ENCODE peak calls at places on chromosome 18, in six cellular contexts. F is neuronal stem cell, Y is Karpas-422, C is neural progenitor cell, W is AG04450, V is dorsolateral prefrontal cortex. Q is an unnamed sample.

GRCh38 chr18:7684966-7685365 is 117.8 kb downstream of the PTPRM start:
- DNase-seq in F (no peak), Y (no peak), C (no peak), W (no peak), V (no peak), Q (no peak)

GRCh38 chr18:46736136-46736535 is 20.7 kb downstream of the ST8SIA5 start:
- DNase-seq in F (no peak), Y (no peak), C (no peak), W (no peak), V (no peak), Q (no peak)

GRCh38 chr18:22983175-22983574 is 50.0 kb downstream of the RBBP8 start:
- DNase-seq in F (no peak), Y (peak), C (peak), W (peak), V (no peak), Q (no peak)

GRCh38 chr18:44589709-44590108 is 91.0 kb upstream of the SETBP1 start:
- DNase-seq in F (no peak), Y (no peak), C (no peak), W (no peak), V (no peak), Q (no peak)

GRCh38 chr18:63016270-63016669 is 300.9 kb downstream of the PHLPP1 start:
- DNase-seq in F (peak), Y (peak), C (peak), W (peak), V (no peak), Q (peak)

GRCh38 chr18:52995875-52996274 is 655.9 kb downstream of the DCC start:
- DNase-seq in F (no peak), Y (no peak), C (no peak), W (no peak), V (no peak), Q (no peak)

GRCh38 chr18:49757513-49758262 is 55.6 kb downstream of the ACAA2 start:
- DNase-seq in F (no peak), Y (peak), C (peak), W (no peak), V (no peak), Q (no peak)

GRCh38 chr18:41073372-41073954 is 881.6 kb upstream of the PIK3C3 start:
- DNase-seq in F (no peak), Y (no peak), C (no peak), W (no peak), V (no peak), Q (no peak)

GRCh38 chr18:45836242-45837215 is 11.1 kb downstream of the SIGLEC15 start:
- DNase-seq in F (no peak), Y (no peak), C (peak), W (no peak), V (no peak), Q (no peak)

GRCh38 chr18:77131652-77132368 is 773 bp downstream of the MBP start:
- DNase-seq in F (no peak), Y (peak), C (peak), W (no peak), V (no peak), Q (no peak)

GRCh38 chr18:50665519-50665918 is 105.6 kb downstream of the MAPK4 start:
- DNase-seq in F (no peak), Y (no peak), C (no peak), W (no peak), V (no peak), Q (no peak)

GRCh38 chr18:67951166-67951565 is 434.6 kb upstream of the DSEL start:
- DNase-seq in F (no peak), Y (no peak), C (no peak), W (no peak), V (no peak), Q (no peak)

GRCh38 chr18:77127769-77128671 is 4.6 kb downstream of the MBP start:
- DNase-seq in F (no peak), Y (peak), C (no peak), W (peak), V (no peak), Q (no peak)

GRCh38 chr18:77068321-77068841 is 64.2 kb downstream of the MBP start:
- DNase-seq in F (no peak), Y (no peak), C (no peak), W (peak), V (no peak), Q (no peak)

GRCh38 chr18:25662247-25662646 is 310.3 kb upstream of the ZNF521 start:
- DNase-seq in F (no peak), Y (no peak), C (no peak), W (peak), V (no peak), Q (no peak)

GRCh38 chr18:48751727-48752468 is 198.9 kb downstream of the SMAD7 start:
- DNase-seq in F (no peak), Y (no peak), C (no peak), W (no peak), V (peak), Q (no peak)

GRCh38 chr18:63508634-63509033 is 31.9 kb downstream of the SERPINB5 start:
- DNase-seq in F (no peak), Y (no peak), C (no peak), W (no peak), V (no peak), Q (no peak)

GRCh38 chr18:25686960-25687520 is 335.1 kb upstream of the ZNF521 start:
- DNase-seq in F (no peak), Y (no peak), C (no peak), W (no peak), V (no peak), Q (no peak)

GRCh38 chr18:14912967-14913366 is 165.0 kb downstream of the ANKRD30B start:
- DNase-seq in F (no peak), Y (no peak), C (no peak), W (no peak), V (no peak), Q (no peak)

GRCh38 chr18:77088977-77089795 is 43.4 kb downstream of the MBP start:
- DNase-seq in F (no peak), Y (no peak), C (no peak), W (no peak), V (no peak), Q (no peak)

GRCh38 chr18:45621068-45621511 is 5.8 kb downstream of the SLC14A2 start:
- DNase-seq in F (peak), Y (peak), C (peak), W (no peak), V (no peak), Q (no peak)

GRCh38 chr18:45290364-45290763 is 324.9 kb upstream of the SLC14A2 start:
- DNase-seq in F (no peak), Y (no peak), C (no peak), W (no peak), V (no peak), Q (no peak)

GRCh38 chr18:68694316-68694715 is 20.6 kb downstream of the TMX3 start:
- DNase-seq in F (no peak), Y (no peak), C (no peak), W (no peak), V (peak), Q (no peak)

GRCh38 chr18:76657428-76657827 is 162.4 kb upstream of the ZNF516 start:
- DNase-seq in F (no peak), Y (no peak), C (no peak), W (no peak), V (no peak), Q (no peak)

GRCh38 chr18:49563701-49564100 is 1.8 kb downstream of the LIPG start:
- DNase-seq in F (no peak), Y (no peak), C (no peak), W (no peak), V (no peak), Q (no peak)

GRCh38 chr18:5756823-5757222 is 138.5 kb downstream of the TMEM200C start:
- DNase-seq in F (no peak), Y (no peak), C (no peak), W (no peak), V (no peak), Q (no peak)

GRCh38 chr18:48577478-48578190 is 38.8 kb downstream of the CTIF start:
- DNase-seq in F (no peak), Y (no peak), C (no peak), W (no peak), V (peak), Q (no peak)

GRCh38 chr18:21851327-21851961 is 110.9 kb downstream of the MIB1 start:
- DNase-seq in F (no peak), Y (peak), C (no peak), W (no peak), V (no peak), Q (no peak)

GRCh38 chr18:3321133-3321812 is 59.3 kb downstream of the MYL12B start:
- DNase-seq in F (no peak), Y (no peak), C (no peak), W (no peak), V (no peak), Q (no peak)

GRCh38 chr18:49051323-49051967 is 100.7 kb upstream of the SMAD7 start:
- DNase-seq in F (no peak), Y (no peak), C (peak), W (no peak), V (no peak), Q (no peak)

GRCh38 chr18:57002627-57003026 is 144.3 kb upstream of the BOD1L2 start:
- DNase-seq in F (no peak), Y (no peak), C (no peak), W (no peak), V (no peak), Q (no peak)

GRCh38 chr18:5178519-5178918 is 18.5 kb downstream of the AKAIN1 start:
- DNase-seq in F (no peak), Y (no peak), C (no peak), W (no peak), V (no peak), Q (no peak)

DNA sequence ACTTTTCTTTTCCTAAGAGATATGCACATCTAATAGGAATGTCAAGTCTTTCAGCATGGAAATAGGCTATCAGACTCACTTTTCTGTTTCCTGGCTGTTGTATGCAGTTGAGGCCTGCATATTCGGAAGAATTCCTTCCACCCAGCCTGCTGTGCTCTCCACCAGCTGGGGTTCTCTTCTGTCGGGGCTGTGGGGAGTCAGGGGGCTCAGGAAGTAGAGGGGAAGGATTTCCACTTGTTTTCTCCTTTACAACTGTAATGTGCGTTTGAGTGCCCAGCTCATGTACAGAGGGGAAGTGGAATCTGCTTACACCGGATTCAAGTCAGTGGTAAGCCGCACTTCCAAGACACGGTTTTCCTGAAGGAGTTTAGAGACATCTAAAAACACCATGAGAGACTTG is 90.2 kb downstream of the MTCL1 start:
- DNase-seq in F (no peak), Y (no peak), C (no peak), W (no peak), V (no peak), Q (no peak)
- H3K27ac ChIP-seq in F (no peak), Y (no peak), C (no peak), W (peak), V (no peak), Q (no peak)

DNA sequence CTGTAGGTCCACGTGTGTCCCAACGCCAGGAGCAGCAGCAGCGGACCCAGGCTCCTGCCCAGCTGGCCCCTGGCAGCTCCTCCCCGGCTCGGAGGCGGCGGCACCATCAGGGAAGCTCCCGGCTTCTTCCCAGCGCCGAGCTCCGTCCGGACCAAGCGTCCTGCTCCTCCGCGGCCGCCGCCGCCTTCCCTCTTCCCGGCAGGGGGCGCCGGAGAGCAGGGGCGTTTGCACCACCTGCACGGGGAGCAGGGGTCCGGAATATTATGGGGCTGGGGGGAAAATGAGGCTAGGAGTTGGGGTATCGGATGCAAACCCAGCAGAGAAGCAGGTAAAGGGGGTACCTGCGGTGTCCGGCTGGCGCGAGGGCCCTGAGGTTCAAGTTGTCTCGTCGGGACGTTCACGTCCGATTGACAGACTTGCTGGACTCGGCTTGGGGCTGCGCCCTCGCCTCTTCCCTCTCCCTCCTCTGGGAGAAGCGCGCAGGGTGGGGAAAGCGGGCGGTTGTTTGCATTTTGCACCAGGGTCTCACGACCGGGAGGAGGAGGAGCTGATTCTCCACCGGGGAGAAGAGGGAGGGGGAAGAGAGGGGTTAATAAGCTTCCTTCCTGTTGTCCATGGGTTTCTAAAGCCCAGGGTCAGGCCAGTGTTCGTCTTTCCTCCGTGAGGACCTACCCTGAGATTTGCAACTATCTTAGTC is at the start of gene CCBE1:
- DNase-seq in F (peak), Y (no peak), C (peak), W (no peak), V (no peak), Q (no peak)
- H3K27ac ChIP-seq in F (no peak), Y (no peak), C (no peak), W (peak), V (no peak), Q (no peak)

GRCh38 chr18:58046087-58046793 is 2.2 kb downstream of the NEDD4L start:
- DNase-seq in F (peak), Y (no peak), C (peak), W (no peak), V (no peak), Q (no peak)

GRCh38 chr18:58046794-58047555 is 2.9 kb downstream of the NEDD4L start:
- DNase-seq in F (no peak), Y (no peak), C (no peak), W (no peak), V (no peak), Q (no peak)

GRCh38 chr18:58044370-58045264 is 591 bp downstream of the NEDD4L start:
- DNase-seq in F (peak), Y (peak), C (peak), W (no peak), V (peak), Q (no peak)

GRCh38 chr18:58043452-58044369 is at the start of gene NEDD4L:
- DNase-seq in F (peak), Y (peak), C (peak), W (peak), V (peak), Q (peak)

DNA sequence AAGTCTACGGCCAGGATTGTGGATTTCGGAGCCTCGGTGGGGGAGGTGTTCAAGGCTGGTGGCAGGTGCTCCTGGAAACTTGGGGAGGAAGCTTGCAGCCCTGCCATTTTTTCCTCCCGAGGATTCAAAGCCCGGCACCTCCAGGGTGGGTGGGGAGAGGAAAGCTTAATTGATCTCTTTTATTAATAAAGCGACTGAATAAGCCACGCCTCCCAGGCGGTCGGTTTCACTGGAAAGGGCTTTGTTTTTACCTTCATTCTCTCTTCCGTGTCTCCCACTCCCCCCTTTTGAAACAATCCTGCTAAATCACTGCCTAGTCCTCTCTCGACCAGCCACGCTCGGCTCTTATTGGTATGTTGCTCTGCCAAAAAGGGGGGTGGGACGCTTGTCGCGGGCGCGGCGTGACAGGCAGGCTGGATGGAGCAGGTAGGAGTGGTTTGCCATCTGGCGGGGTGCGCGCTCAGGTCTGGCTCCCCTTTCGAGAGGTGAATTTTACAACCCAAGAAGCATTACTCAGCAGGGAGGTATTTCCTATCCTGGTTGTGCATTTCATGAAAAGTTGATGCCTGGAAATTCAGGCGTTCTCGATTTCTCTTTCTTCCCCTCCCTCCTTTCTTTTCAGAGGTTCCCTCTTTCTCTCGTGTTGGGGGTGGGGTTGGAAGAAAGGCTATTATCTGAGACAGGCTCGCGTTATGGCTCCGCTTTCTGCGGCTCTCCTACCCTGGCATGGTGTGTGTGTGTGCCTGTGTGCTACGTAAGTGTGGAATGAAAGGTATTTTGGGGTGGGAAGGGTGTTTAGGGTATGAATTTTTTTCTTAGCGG is 1.4 kb downstream of the NEDD4L start:
- DNase-seq in F (peak), Y (peak), C (peak), W (no peak), V (peak), Q (peak)
- H3K27ac ChIP-seq in F (peak), Y (no peak), C (no peak), W (no peak), V (peak), Q (peak)

GRCh38 chr18:11887305-11888262 is 20.5 kb downstream of the MPPE1 start:
- DNase-seq in F (no peak), Y (peak), C (no peak), W (no peak), V (no peak), Q (no peak)

GRCh38 chr18:11886629-11887028 is 21.5 kb downstream of the MPPE1 start:
- DNase-seq in F (no peak), Y (no peak), C (no peak), W (no peak), V (no peak), Q (no peak)

GRCh38 chr18:11884396-11885030 is 23.6 kb downstream of the MPPE1 start:
- DNase-seq in F (no peak), Y (no peak), C (no peak), W (no peak), V (no peak), Q (no peak)

GRCh38 chr18:11883153-11883552 is 25.0 kb downstream of the MPPE1 start:
- DNase-seq in F (no peak), Y (no peak), C (no peak), W (no peak), V (no peak), Q (no peak)

GRCh38 chr18:11885278-11885991 is 22.7 kb downstream of the MPPE1 start:
- DNase-seq in F (no peak), Y (no peak), C (no peak), W (no peak), V (peak), Q (no peak)
- H3K27ac ChIP-seq in F (no peak), Y (no peak), C (no peak), W (no peak), V (peak), Q (no peak)

GRCh38 chr18:35239314-35239713 is 1.5 kb upstream of the ZNF397 start:
- DNase-seq in F (no peak), Y (peak), C (no peak), W (no peak), V (no peak), Q (no peak)
- H3K27ac ChIP-seq in F (no peak), Y (no peak), C (no peak), W (no peak), V (peak), Q (peak)

GRCh38 chr18:13660510-13660909 is 65.8 kb downstream of the FAM210A start:
- DNase-seq in F (no peak), Y (no peak), C (no peak), W (no peak), V (no peak), Q (no peak)

GRCh38 chr18:13661051-13661778 is 65.1 kb downstream of the FAM210A start:
- DNase-seq in F (no peak), Y (no peak), C (no peak), W (no peak), V (no peak), Q (no peak)

GRCh38 chr18:13657974-13658373 is 68.4 kb downstream of the FAM210A start:
- DNase-seq in F (no peak), Y (no peak), C (no peak), W (no peak), V (no peak), Q (no peak)

GRCh38 chr18:13658444-13659204 is 67.7 kb downstream of the FAM210A start:
- DNase-seq in F (no peak), Y (no peak), C (no peak), W (no peak), V (no peak), Q (no peak)

GRCh38 chr18:13661779-13662271 is 64.5 kb downstream of the FAM210A start:
- DNase-seq in F (no peak), Y (no peak), C (no peak), W (no peak), V (no peak), Q (no peak)
- H3K27ac ChIP-seq in F (no peak), Y (no peak), C (no peak), W (no peak), V (peak), Q (no peak)